ENCODE peak calls at places on chromosomes 5 and 9, in seven cellular contexts. One of them, this sample, is unnamed.

GRCh38 chr5:167633931-167634341 is 657.5 kb upstream of the WWC1 start:
- DNase-seq in SK-N-SH: no peak
- DNase-seq in glutamatergic neuron: no peak
- DNase-seq in GM23338: no peak
- DNase-seq in AG04449: peak
- DNase-seq in fibroblast of pulmonary artery: peak
- DNase-seq in Calu3: no peak
- DNase-seq in this sample: no peak

GRCh38 chr5:110726249-110727024 is at the start of gene TMEM232:
- DNase-seq in fibroblast of pulmonary artery: peak
- DNase-seq in Calu3: peak
- DNase-seq in GM23338: peak
- DNase-seq in SK-N-SH: peak
- DNase-seq in glutamatergic neuron: peak
- DNase-seq in AG04449: no peak
- DNase-seq in this sample: peak

GRCh38 chr9:124855944-124856773 is 2.9 kb downstream of the WDR38 start:
- DNase-seq in AG04449: no peak
- DNase-seq in glutamatergic neuron: peak
- DNase-seq in Calu3: peak
- DNase-seq in GM23338: peak
- DNase-seq in SK-N-SH: peak
- DNase-seq in fibroblast of pulmonary artery: no peak
- DNase-seq in this sample: no peak

GRCh38 chr5:14299666-14300065 is 156.5 kb downstream of the TRIO start:
- DNase-seq in Calu3: no peak
- DNase-seq in glutamatergic neuron: no peak
- DNase-seq in fibroblast of pulmonary artery: no peak
- DNase-seq in SK-N-SH: no peak
- DNase-seq in AG04449: no peak
- DNase-seq in GM23338: no peak
- DNase-seq in this sample: no peak

GRCh38 chr9:121863931-121864330 is 212.5 kb downstream of the DAB2IP start:
- DNase-seq in SK-N-SH: no peak
- DNase-seq in Calu3: no peak
- DNase-seq in fibroblast of pulmonary artery: peak
- DNase-seq in GM23338: no peak
- DNase-seq in AG04449: peak
- DNase-seq in glutamatergic neuron: no peak
- DNase-seq in this sample: no peak

GRCh38 chr5:122849746-122850145 is 4.3 kb downstream of the SNX24 start:
- DNase-seq in glutamatergic neuron: no peak
- DNase-seq in GM23338: no peak
- DNase-seq in fibroblast of pulmonary artery: peak
- DNase-seq in SK-N-SH: no peak
- DNase-seq in Calu3: peak
- DNase-seq in AG04449: no peak
- DNase-seq in this sample: no peak

GRCh38 chr5:115543365-115543700 is 1.2 kb downstream of the FEM1C start:
- DNase-seq in GM23338: no peak
- DNase-seq in Calu3: no peak
- DNase-seq in glutamatergic neuron: no peak
- DNase-seq in AG04449: no peak
- DNase-seq in fibroblast of pulmonary artery: no peak
- DNase-seq in SK-N-SH: no peak
- DNase-seq in this sample: no peak

GRCh38 chr9:80954521-80954920 is 734.8 kb downstream of the TLE1 start:
- DNase-seq in SK-N-SH: no peak
- DNase-seq in Calu3: no peak
- DNase-seq in glutamatergic neuron: no peak
- DNase-seq in AG04449: no peak
- DNase-seq in GM23338: no peak
- DNase-seq in fibroblast of pulmonary artery: peak
- DNase-seq in this sample: no peak

GRCh38 chr9:107051392-107051791 is 188.4 kb downstream of the ZNF462 start:
- DNase-seq in GM23338: no peak
- DNase-seq in glutamatergic neuron: no peak
- DNase-seq in SK-N-SH: no peak
- DNase-seq in fibroblast of pulmonary artery: no peak
- DNase-seq in AG04449: no peak
- DNase-seq in Calu3: no peak
- DNase-seq in this sample: no peak

GRCh38 chr5:172035039-172035438 is 28.6 kb upstream of the FBXW11 start:
- DNase-seq in AG04449: no peak
- DNase-seq in glutamatergic neuron: no peak
- DNase-seq in fibroblast of pulmonary artery: no peak
- DNase-seq in Calu3: no peak
- DNase-seq in GM23338: no peak
- DNase-seq in SK-N-SH: no peak
- DNase-seq in this sample: peak

GRCh38 chr9:18421391-18421790 is 52.6 kb upstream of the ADAMTSL1 start:
- DNase-seq in AG04449: no peak
- DNase-seq in GM23338: peak
- DNase-seq in Calu3: no peak
- DNase-seq in glutamatergic neuron: no peak
- DNase-seq in SK-N-SH: no peak
- DNase-seq in fibroblast of pulmonary artery: no peak
- DNase-seq in this sample: no peak

GRCh38 chr5:132363431-132364112 is 5.9 kb upstream of the SLC22A5 start:
- DNase-seq in Calu3: peak
- DNase-seq in GM23338: no peak
- DNase-seq in fibroblast of pulmonary artery: peak
- DNase-seq in AG04449: peak
- DNase-seq in SK-N-SH: no peak
- DNase-seq in glutamatergic neuron: no peak
- DNase-seq in this sample: no peak

GRCh38 chr5:143418140-143418866 is 14.8 kb upstream of the NR3C1 start:
- DNase-seq in fibroblast of pulmonary artery: no peak
- DNase-seq in SK-N-SH: no peak
- DNase-seq in Calu3: no peak
- DNase-seq in glutamatergic neuron: no peak
- DNase-seq in AG04449: no peak
- DNase-seq in GM23338: no peak
- DNase-seq in this sample: no peak

GRCh38 chr5:64180661-64181343 is 15.2 kb downstream of the RNF180 start:
- DNase-seq in Calu3: no peak
- DNase-seq in SK-N-SH: no peak
- DNase-seq in glutamatergic neuron: no peak
- DNase-seq in fibroblast of pulmonary artery: peak
- DNase-seq in GM23338: no peak
- DNase-seq in AG04449: no peak
- DNase-seq in this sample: no peak

GRCh38 chr5:116378007-116378831 is 196.4 kb downstream of the SEMA6A start:
- DNase-seq in glutamatergic neuron: peak
- DNase-seq in AG04449: no peak
- DNase-seq in fibroblast of pulmonary artery: no peak
- DNase-seq in SK-N-SH: peak
- DNase-seq in Calu3: no peak
- DNase-seq in GM23338: no peak
- DNase-seq in this sample: no peak

GRCh38 chr5:74424162-74424868 is 216.2 kb downstream of the ENC1 start:
- DNase-seq in SK-N-SH: no peak
- DNase-seq in glutamatergic neuron: no peak
- DNase-seq in GM23338: no peak
- DNase-seq in Calu3: peak
- DNase-seq in fibroblast of pulmonary artery: peak
- DNase-seq in AG04449: no peak
- DNase-seq in this sample: no peak

GRCh38 chr9:69136185-69136584 is 37.9 kb upstream of the TJP2 start:
- DNase-seq in Calu3: no peak
- DNase-seq in fibroblast of pulmonary artery: no peak
- DNase-seq in SK-N-SH: no peak
- DNase-seq in GM23338: no peak
- DNase-seq in glutamatergic neuron: no peak
- DNase-seq in AG04449: no peak
- DNase-seq in this sample: no peak

GRCh38 chr5:134115806-134116175 is 1.3 kb downstream of the TCF7 start:
- DNase-seq in glutamatergic neuron: no peak
- DNase-seq in AG04449: no peak
- DNase-seq in SK-N-SH: peak
- DNase-seq in Calu3: no peak
- DNase-seq in fibroblast of pulmonary artery: no peak
- DNase-seq in GM23338: no peak
- DNase-seq in this sample: no peak

GRCh38 chr5:125776656-125777055 is 646.6 kb upstream of the GRAMD2B start:
- DNase-seq in glutamatergic neuron: no peak
- DNase-seq in SK-N-SH: no peak
- DNase-seq in fibroblast of pulmonary artery: no peak
- DNase-seq in AG04449: no peak
- DNase-seq in Calu3: no peak
- DNase-seq in GM23338: no peak
- DNase-seq in this sample: no peak

GRCh38 chr9:87337335-87338074 is 160.2 kb upstream of the DAPK1 start:
- DNase-seq in AG04449: no peak
- DNase-seq in fibroblast of pulmonary artery: peak
- DNase-seq in GM23338: peak
- DNase-seq in SK-N-SH: peak
- DNase-seq in glutamatergic neuron: no peak
- DNase-seq in Calu3: peak
- DNase-seq in this sample: no peak

GRCh38 chr5:74810915-74811314 is 43.9 kb downstream of the NSA2 start:
- DNase-seq in GM23338: no peak
- DNase-seq in AG04449: no peak
- DNase-seq in Calu3: no peak
- DNase-seq in glutamatergic neuron: no peak
- DNase-seq in SK-N-SH: no peak
- DNase-seq in fibroblast of pulmonary artery: no peak
- DNase-seq in this sample: no peak

GRCh38 chr5:157516016-157516415 is 56.0 kb downstream of the NIPAL4 start:
- DNase-seq in AG04449: peak
- DNase-seq in Calu3: no peak
- DNase-seq in SK-N-SH: no peak
- DNase-seq in GM23338: no peak
- DNase-seq in fibroblast of pulmonary artery: peak
- DNase-seq in glutamatergic neuron: no peak
- DNase-seq in this sample: no peak

GRCh38 chr5:173395257-173395932 is 67.2 kb upstream of the STC2 start:
- DNase-seq in glutamatergic neuron: no peak
- DNase-seq in SK-N-SH: no peak
- DNase-seq in GM23338: peak
- DNase-seq in AG04449: peak
- DNase-seq in Calu3: peak
- DNase-seq in fibroblast of pulmonary artery: peak
- DNase-seq in this sample: no peak

GRCh38 chr9:99269429-99269828 is 47.3 kb downstream of the SEC61B start:
- DNase-seq in AG04449: peak
- DNase-seq in GM23338: no peak
- DNase-seq in SK-N-SH: no peak
- DNase-seq in fibroblast of pulmonary artery: peak
- DNase-seq in glutamatergic neuron: no peak
- DNase-seq in Calu3: no peak
- DNase-seq in this sample: no peak

GRCh38 chr9:137515338-137515724 is 34.9 kb downstream of the PNPLA7 start:
- DNase-seq in glutamatergic neuron: no peak
- DNase-seq in fibroblast of pulmonary artery: no peak
- DNase-seq in SK-N-SH: no peak
- DNase-seq in Calu3: no peak
- DNase-seq in AG04449: no peak
- DNase-seq in GM23338: no peak
- DNase-seq in this sample: no peak

DNA sequence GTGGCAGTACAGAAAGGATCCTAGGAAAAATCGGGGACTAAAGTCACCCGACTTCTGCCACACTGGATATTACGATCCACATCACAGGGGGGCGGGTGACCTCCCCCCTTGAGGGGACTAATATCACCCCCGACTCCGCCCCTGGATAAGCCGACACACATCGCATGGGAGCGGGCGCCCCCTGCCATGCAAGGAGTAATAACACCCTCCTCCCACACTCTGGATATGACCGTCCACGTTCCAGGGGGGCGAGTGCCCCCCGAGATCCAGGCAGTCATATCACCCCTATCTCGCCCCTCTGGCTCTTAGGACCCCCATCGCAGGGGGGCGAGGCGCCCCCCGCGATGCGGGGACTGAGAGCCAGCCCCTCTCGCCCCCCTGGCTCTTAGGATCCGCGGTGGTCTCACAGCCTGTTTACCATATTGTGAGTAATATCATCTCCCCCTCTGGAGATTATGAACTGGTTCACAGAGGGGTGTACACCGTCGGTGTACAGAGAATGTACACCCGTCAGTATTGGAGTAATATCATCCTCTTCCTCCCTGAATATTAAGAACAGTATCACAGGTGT is 423.0 kb downstream of the DIRAS2 start:
- DNase-seq in fibroblast of pulmonary artery: no peak
- DNase-seq in SK-N-SH: no peak
- DNase-seq in GM23338: peak
- DNase-seq in glutamatergic neuron: peak
- DNase-seq in AG04449: no peak
- DNase-seq in Calu3: peak
- DNase-seq in this sample: peak
- TF ChIP-seq CTCF in fibroblast of pulmonary artery: no peak
- TF ChIP-seq CTCF in SK-N-SH: no peak
- TF ChIP-seq CTCF in GM23338: peak
- TF ChIP-seq CTCF in glutamatergic neuron: peak
- TF ChIP-seq CTCF in AG04449: no peak
- TF ChIP-seq CTCF in Calu3: peak
- TF ChIP-seq CTCF in this sample: peak

GRCh38 chr9:21684831-21685362 is 117.5 kb upstream of the MTAP start:
- DNase-seq in Calu3: peak
- DNase-seq in glutamatergic neuron: no peak
- DNase-seq in GM23338: no peak
- DNase-seq in SK-N-SH: no peak
- DNase-seq in fibroblast of pulmonary artery: peak
- DNase-seq in AG04449: no peak
- DNase-seq in this sample: no peak
- TF ChIP-seq CTCF in Calu3: no peak
- TF ChIP-seq CTCF in glutamatergic neuron: no peak
- TF ChIP-seq CTCF in GM23338: no peak
- TF ChIP-seq CTCF in SK-N-SH: no peak
- TF ChIP-seq CTCF in fibroblast of pulmonary artery: no peak
- TF ChIP-seq CTCF in AG04449: no peak
- TF ChIP-seq CTCF in this sample: no peak

DNA sequence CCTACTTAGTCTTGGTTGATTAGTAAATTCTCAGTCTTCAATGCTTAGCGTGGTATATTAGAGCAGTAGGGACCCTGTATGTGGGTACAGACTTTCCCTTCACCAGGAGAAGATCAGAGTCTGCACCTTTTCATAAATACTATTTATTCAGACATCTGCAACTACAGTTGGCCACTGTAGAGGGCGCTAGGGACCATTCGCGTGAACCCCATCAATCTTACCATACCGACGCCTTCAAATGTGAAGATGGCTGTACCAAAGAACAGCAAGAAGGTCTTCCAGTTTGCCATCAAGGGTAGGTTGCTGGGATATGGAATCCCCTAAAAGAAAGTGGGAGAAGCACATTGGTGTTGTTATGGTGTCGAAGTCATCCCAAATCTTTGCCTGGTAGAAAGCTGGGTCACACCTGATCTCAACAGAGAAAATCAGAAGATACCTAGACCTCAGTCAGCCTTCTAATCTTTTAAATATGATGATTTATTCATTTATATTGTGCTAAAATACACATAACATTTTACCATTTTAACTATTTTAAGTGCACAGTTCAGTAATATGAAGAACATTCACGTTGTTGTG is 19.1 kb downstream of the SLC36A3 start:
- DNase-seq in fibroblast of pulmonary artery: no peak
- DNase-seq in glutamatergic neuron: no peak
- DNase-seq in SK-N-SH: no peak
- DNase-seq in Calu3: no peak
- DNase-seq in GM23338: peak
- DNase-seq in AG04449: no peak
- DNase-seq in this sample: peak
- TF ChIP-seq CTCF in fibroblast of pulmonary artery: peak
- TF ChIP-seq CTCF in glutamatergic neuron: no peak
- TF ChIP-seq CTCF in SK-N-SH: peak
- TF ChIP-seq CTCF in Calu3: no peak
- TF ChIP-seq CTCF in GM23338: peak
- TF ChIP-seq CTCF in AG04449: no peak
- TF ChIP-seq CTCF in this sample: peak

GRCh38 chr5:72280655-72281069 is 39.4 kb downstream of the MRPS27 start:
- DNase-seq in glutamatergic neuron: no peak
- DNase-seq in fibroblast of pulmonary artery: peak
- DNase-seq in GM23338: peak
- DNase-seq in SK-N-SH: peak
- DNase-seq in Calu3: no peak
- DNase-seq in AG04449: no peak
- DNase-seq in this sample: no peak
- TF ChIP-seq CTCF in glutamatergic neuron: peak
- TF ChIP-seq CTCF in fibroblast of pulmonary artery: peak
- TF ChIP-seq CTCF in GM23338: peak
- TF ChIP-seq CTCF in SK-N-SH: peak
- TF ChIP-seq CTCF in Calu3: no peak
- TF ChIP-seq CTCF in AG04449: peak
- TF ChIP-seq CTCF in this sample: no peak